ENCODE peak calls at places on chromosomes 6 and 20, in eight cellular contexts. F, J, R, Z, W, U, L and Q are unnamed samples.

GRCh38 chr20:63972312-63973159 is 2.8 kb upstream of the ZNF512B start:
- DNase-seq in F (no peak), J (no peak), R (no peak), Z (no peak), W (no peak), U (peak), L (no peak), Q (no peak)

GRCh38 chr6:166907871-166908806 is 48.2 kb downstream of the RNASET2 start:
- DNase-seq in F (no peak), J (no peak), R (no peak), Z (no peak), W (no peak), U (no peak), L (no peak), Q (peak)

GRCh38 chr6:90219168-90219985 is 77.3 kb downstream of the BACH2 start:
- DNase-seq in F (peak), J (peak), R (peak), Z (peak), W (peak), U (peak), L (peak), Q (no peak)

GRCh38 chr6:168916576-168917207 is 337.0 kb downstream of the THBS2 start:
- DNase-seq in F (no peak), J (no peak), R (no peak), Z (peak), W (no peak), U (no peak), L (peak), Q (no peak)

GRCh38 chr6:2744206-2744771 is 6.4 kb downstream of the MYLK4 start:
- DNase-seq in F (peak), J (no peak), R (no peak), Z (peak), W (no peak), U (no peak), L (peak), Q (no peak)

GRCh38 chr6:3392930-3393575 is 63.8 kb downstream of the SLC22A23 start:
- DNase-seq in F (no peak), J (no peak), R (no peak), Z (no peak), W (no peak), U (no peak), L (no peak), Q (no peak)

GRCh38 chr6:110364364-110364763 is 6.2 kb upstream of the METTL24 start:
- DNase-seq in F (no peak), J (no peak), R (no peak), Z (no peak), W (no peak), U (no peak), L (no peak), Q (no peak)

GRCh38 chr6:27825025-27825823 is 87.0 kb downstream of the OR2B2 start:
- DNase-seq in F (peak), J (no peak), R (no peak), Z (no peak), W (no peak), U (no peak), L (no peak), Q (no peak)

GRCh38 chr20:6079011-6079410 is 25.2 kb upstream of the LRRN4 start:
- DNase-seq in F (no peak), J (no peak), R (no peak), Z (no peak), W (no peak), U (no peak), L (no peak), Q (no peak)

GRCh38 chr20:48129319-48129973 is 344.2 kb upstream of the SULF2 start:
- DNase-seq in F (no peak), J (no peak), R (no peak), Z (peak), W (no peak), U (no peak), L (peak), Q (no peak)

GRCh38 chr6:35984701-35985100 is 39.7 kb downstream of the SLC26A8 start:
- DNase-seq in F (no peak), J (no peak), R (no peak), Z (no peak), W (no peak), U (no peak), L (no peak), Q (no peak)

GRCh38 chr6:112839525-112839961 is 492.4 kb downstream of the RFPL4B start:
- DNase-seq in F (no peak), J (peak), R (no peak), Z (peak), W (no peak), U (no peak), L (peak), Q (no peak)

GRCh38 chr6:85111481-85112001 is 338.3 kb upstream of the NT5E start:
- DNase-seq in F (no peak), J (peak), R (no peak), Z (peak), W (no peak), U (no peak), L (no peak), Q (no peak)

GRCh38 chr6:127516676-127517273 is 2.4 kb downstream of the MTCL3 start:
- DNase-seq in F (peak), J (peak), R (no peak), Z (no peak), W (peak), U (peak), L (no peak), Q (peak)

GRCh38 chr6:36727491-36728021 is 29.9 kb downstream of the RAB44 start:
- DNase-seq in F (peak), J (peak), R (no peak), Z (peak), W (peak), U (no peak), L (peak), Q (no peak)

GRCh38 chr20:23419995-23420901 is 1.0 kb downstream of the NAPB start:
- DNase-seq in F (peak), J (peak), R (peak), Z (peak), W (no peak), U (peak), L (peak), Q (peak)

GRCh38 chr20:50635676-50636600 is 55.4 kb downstream of the RIPOR3 start:
- DNase-seq in F (peak), J (peak), R (peak), Z (peak), W (peak), U (peak), L (peak), Q (peak)

GRCh38 chr6:13611715-13612114 is 3.4 kb upstream of the NOL7 start:
- DNase-seq in F (no peak), J (no peak), R (no peak), Z (peak), W (no peak), U (no peak), L (no peak), Q (no peak)

GRCh38 chr6:162856885-162857284 is 129.1 kb downstream of the PACRG start:
- DNase-seq in F (peak), J (peak), R (no peak), Z (peak), W (peak), U (no peak), L (peak), Q (no peak)

GRCh38 chr20:61615806-61616205 is 363.7 kb downstream of the CDH4 start:
- DNase-seq in F (no peak), J (no peak), R (no peak), Z (no peak), W (no peak), U (no peak), L (no peak), Q (no peak)

GRCh38 chr20:2873747-2874041 is 413 bp downstream of the PTPRA start:
- DNase-seq in F (peak), J (peak), R (peak), Z (peak), W (peak), U (peak), L (peak), Q (no peak)

GRCh38 chr20:4959582-4959981 is 41.7 kb downstream of the SLC23A2 start:
- DNase-seq in F (no peak), J (no peak), R (no peak), Z (no peak), W (no peak), U (no peak), L (no peak), Q (no peak)

GRCh38 chr20:35598899-35599775 is 16.5 kb upstream of the SPAG4 start:
- DNase-seq in F (no peak), J (no peak), R (no peak), Z (no peak), W (no peak), U (no peak), L (no peak), Q (no peak)

GRCh38 chr6:150878347-150879213 is 13.1 kb downstream of the MTHFD1L start:
- DNase-seq in F (no peak), J (no peak), R (no peak), Z (no peak), W (no peak), U (no peak), L (no peak), Q (no peak)

GRCh38 chr20:58514321-58515239 is 619 bp downstream of the APCDD1L start:
- DNase-seq in F (no peak), J (peak), R (no peak), Z (peak), W (no peak), U (no peak), L (peak), Q (no peak)
- TF ChIP-seq CTCF in F (no peak), J (no peak), R (no peak), Z (no peak), W (no peak), U (no peak), L (no peak), Q (no peak)

GRCh38 chr6:120511712-120512111 is 822.6 kb downstream of the TBC1D32 start:
- DNase-seq in F (no peak), J (no peak), R (no peak), Z (no peak), W (no peak), U (no peak), L (no peak), Q (no peak)
- TF ChIP-seq CTCF in F (no peak), J (no peak), R (no peak), Z (no peak), W (no peak), U (no peak), L (no peak), Q (no peak)

GRCh38 chr6:30719791-30720737 is at the start of gene TUBB:
- DNase-seq in F (peak), J (peak), R (peak), Z (peak), W (peak), U (peak), L (peak), Q (peak)
- TF ChIP-seq CTCF in F (no peak), J (peak), R (peak), Z (no peak), W (no peak), U (no peak), L (peak), Q (no peak)

GRCh38 chr6:107869871-107870270 is 45.8 kb upstream of the SCML4 start:
- DNase-seq in F (no peak), J (no peak), R (no peak), Z (no peak), W (peak), U (no peak), L (no peak), Q (no peak)

GRCh38 chr6:107868867-107869611 is 44.9 kb upstream of the SCML4 start:
- DNase-seq in F (no peak), J (no peak), R (no peak), Z (no peak), W (no peak), U (no peak), L (no peak), Q (peak)

GRCh38 chr6:107866606-107867301 is 42.6 kb upstream of the SCML4 start:
- DNase-seq in F (peak), J (peak), R (no peak), Z (peak), W (no peak), U (peak), L (peak), Q (peak)

GRCh38 chr6:107864235-107864970 is 40.3 kb upstream of the SCML4 start:
- DNase-seq in F (no peak), J (no peak), R (no peak), Z (no peak), W (no peak), U (no peak), L (no peak), Q (peak)

DNA sequence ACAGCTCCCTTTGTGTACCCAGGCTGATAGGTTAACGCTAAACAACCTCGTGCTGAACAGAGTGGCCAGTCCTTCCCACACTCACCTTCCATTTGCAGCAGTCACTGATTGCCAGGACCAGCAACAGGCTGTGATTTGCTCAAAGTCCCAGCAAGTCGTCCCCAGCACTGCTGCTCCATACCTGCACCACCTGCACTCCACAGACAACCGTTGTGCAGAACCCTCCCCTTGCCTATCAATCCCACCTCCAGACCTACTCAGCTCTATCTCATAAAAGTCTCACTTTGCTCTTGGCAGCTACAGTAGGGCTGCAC is 43.1 kb upstream of the SCML4 start:
- DNase-seq in F (no peak), J (no peak), R (no peak), Z (no peak), W (no peak), U (no peak), L (no peak), Q (no peak)
- TF ChIP-seq CTCF in F (no peak), J (no peak), R (no peak), Z (no peak), W (no peak), U (peak), L (no peak), Q (no peak)